ENCODE peak calls at places on chromosomes 13 and 19, in eight cellular contexts. One of them, this sample, is unnamed.

GRCh38 chr13:30581582-30581981 is 36.1 kb upstream of the USPL1 start:
- DNase-seq in mucosa of descending colon: no peak
- DNase-seq in stimulated activated CD8-positive, alpha-beta memory T cell treated with anti-CD3 and anti-CD28 coated beads, Interleukin-4, amount 100 ng/mL, for 4 hours: no peak
- DNase-seq in WTC11: no peak
- DNase-seq in fibroblast of mammary gland: peak
- DNase-seq in HEK293T: no peak
- DNase-seq in tibial nerve: no peak
- DNase-seq in activated T-helper 1 cell treated with anti-CD3 and anti-CD28 coated beads, Interleukin-12 subunit alpha, Interleukin-12 subunit beta, Interleukin-2, Interleukin-4 antibody, amounts not matched to agents 30 ng/mL and 10 ng/mL and 1 ng/mL, durations not matched to agents 14 hours and 24 hours and 36 hours: no peak
- DNase-seq in this sample: no peak

GRCh38 chr19:52398091-52398461 is 427 bp downstream of the ZNF528 start:
- DNase-seq in stimulated activated CD8-positive, alpha-beta memory T cell treated with anti-CD3 and anti-CD28 coated beads, Interleukin-4, amount 100 ng/mL, for 4 hours: no peak
- DNase-seq in HEK293T: no peak
- DNase-seq in mucosa of descending colon: peak
- DNase-seq in fibroblast of mammary gland: peak
- DNase-seq in activated T-helper 1 cell treated with anti-CD3 and anti-CD28 coated beads, Interleukin-12 subunit alpha, Interleukin-12 subunit beta, Interleukin-2, Interleukin-4 antibody, amounts not matched to agents 30 ng/mL and 10 ng/mL and 1 ng/mL, durations not matched to agents 14 hours and 24 hours and 36 hours: peak
- DNase-seq in tibial nerve: no peak
- DNase-seq in WTC11: peak
- DNase-seq in this sample: no peak

GRCh38 chr13:111006508-111007031 is 91.7 kb upstream of the ANKRD10 start:
- DNase-seq in WTC11: no peak
- DNase-seq in mucosa of descending colon: peak
- DNase-seq in stimulated activated CD8-positive, alpha-beta memory T cell treated with anti-CD3 and anti-CD28 coated beads, Interleukin-4, amount 100 ng/mL, for 4 hours: no peak
- DNase-seq in tibial nerve: peak
- DNase-seq in HEK293T: peak
- DNase-seq in activated T-helper 1 cell treated with anti-CD3 and anti-CD28 coated beads, Interleukin-12 subunit alpha, Interleukin-12 subunit beta, Interleukin-2, Interleukin-4 antibody, amounts not matched to agents 30 ng/mL and 10 ng/mL and 1 ng/mL, durations not matched to agents 14 hours and 24 hours and 36 hours: no peak
- DNase-seq in fibroblast of mammary gland: peak
- DNase-seq in this sample: no peak

GRCh38 chr13:26498524-26499208 is 58.8 kb upstream of the WASF3 start:
- DNase-seq in activated T-helper 1 cell treated with anti-CD3 and anti-CD28 coated beads, Interleukin-12 subunit alpha, Interleukin-12 subunit beta, Interleukin-2, Interleukin-4 antibody, amounts not matched to agents 30 ng/mL and 10 ng/mL and 1 ng/mL, durations not matched to agents 14 hours and 24 hours and 36 hours: no peak
- DNase-seq in WTC11: no peak
- DNase-seq in tibial nerve: no peak
- DNase-seq in HEK293T: no peak
- DNase-seq in mucosa of descending colon: no peak
- DNase-seq in stimulated activated CD8-positive, alpha-beta memory T cell treated with anti-CD3 and anti-CD28 coated beads, Interleukin-4, amount 100 ng/mL, for 4 hours: no peak
- DNase-seq in fibroblast of mammary gland: peak
- DNase-seq in this sample: no peak

GRCh38 chr13:20525144-20525600 is 485 bp downstream of the CRYL1 start:
- DNase-seq in fibroblast of mammary gland: peak
- DNase-seq in WTC11: peak
- DNase-seq in HEK293T: peak
- DNase-seq in stimulated activated CD8-positive, alpha-beta memory T cell treated with anti-CD3 and anti-CD28 coated beads, Interleukin-4, amount 100 ng/mL, for 4 hours: no peak
- DNase-seq in activated T-helper 1 cell treated with anti-CD3 and anti-CD28 coated beads, Interleukin-12 subunit alpha, Interleukin-12 subunit beta, Interleukin-2, Interleukin-4 antibody, amounts not matched to agents 30 ng/mL and 10 ng/mL and 1 ng/mL, durations not matched to agents 14 hours and 24 hours and 36 hours: peak
- DNase-seq in tibial nerve: peak
- DNase-seq in mucosa of descending colon: peak
- DNase-seq in this sample: no peak

GRCh38 chr13:72204291-72204690 is 337.3 kb upstream of the DACH1 start:
- DNase-seq in activated T-helper 1 cell treated with anti-CD3 and anti-CD28 coated beads, Interleukin-12 subunit alpha, Interleukin-12 subunit beta, Interleukin-2, Interleukin-4 antibody, amounts not matched to agents 30 ng/mL and 10 ng/mL and 1 ng/mL, durations not matched to agents 14 hours and 24 hours and 36 hours: no peak
- DNase-seq in HEK293T: no peak
- DNase-seq in mucosa of descending colon: no peak
- DNase-seq in WTC11: no peak
- DNase-seq in fibroblast of mammary gland: peak
- DNase-seq in tibial nerve: no peak
- DNase-seq in stimulated activated CD8-positive, alpha-beta memory T cell treated with anti-CD3 and anti-CD28 coated beads, Interleukin-4, amount 100 ng/mL, for 4 hours: no peak
- DNase-seq in this sample: no peak

GRCh38 chr13:42969558-42970172 is 22.4 kb downstream of the EPSTI1 start:
- DNase-seq in WTC11: peak
- DNase-seq in fibroblast of mammary gland: peak
- DNase-seq in tibial nerve: peak
- DNase-seq in mucosa of descending colon: peak
- DNase-seq in HEK293T: peak
- DNase-seq in activated T-helper 1 cell treated with anti-CD3 and anti-CD28 coated beads, Interleukin-12 subunit alpha, Interleukin-12 subunit beta, Interleukin-2, Interleukin-4 antibody, amounts not matched to agents 30 ng/mL and 10 ng/mL and 1 ng/mL, durations not matched to agents 14 hours and 24 hours and 36 hours: peak
- DNase-seq in stimulated activated CD8-positive, alpha-beta memory T cell treated with anti-CD3 and anti-CD28 coated beads, Interleukin-4, amount 100 ng/mL, for 4 hours: peak
- DNase-seq in this sample: no peak

GRCh38 chr13:33787051-33787591 is 30.8 kb upstream of the RFC3 start:
- DNase-seq in WTC11: no peak
- DNase-seq in activated T-helper 1 cell treated with anti-CD3 and anti-CD28 coated beads, Interleukin-12 subunit alpha, Interleukin-12 subunit beta, Interleukin-2, Interleukin-4 antibody, amounts not matched to agents 30 ng/mL and 10 ng/mL and 1 ng/mL, durations not matched to agents 14 hours and 24 hours and 36 hours: no peak
- DNase-seq in stimulated activated CD8-positive, alpha-beta memory T cell treated with anti-CD3 and anti-CD28 coated beads, Interleukin-4, amount 100 ng/mL, for 4 hours: no peak
- DNase-seq in mucosa of descending colon: no peak
- DNase-seq in fibroblast of mammary gland: peak
- DNase-seq in HEK293T: no peak
- DNase-seq in tibial nerve: no peak
- DNase-seq in this sample: no peak

GRCh38 chr19:1250374-1251232 is 2.2 kb downstream of the MIDN start:
- DNase-seq in HEK293T: peak
- DNase-seq in stimulated activated CD8-positive, alpha-beta memory T cell treated with anti-CD3 and anti-CD28 coated beads, Interleukin-4, amount 100 ng/mL, for 4 hours: no peak
- DNase-seq in WTC11: peak
- DNase-seq in activated T-helper 1 cell treated with anti-CD3 and anti-CD28 coated beads, Interleukin-12 subunit alpha, Interleukin-12 subunit beta, Interleukin-2, Interleukin-4 antibody, amounts not matched to agents 30 ng/mL and 10 ng/mL and 1 ng/mL, durations not matched to agents 14 hours and 24 hours and 36 hours: no peak
- DNase-seq in mucosa of descending colon: peak
- DNase-seq in tibial nerve: no peak
- DNase-seq in fibroblast of mammary gland: no peak
- DNase-seq in this sample: no peak

This sample was measured in NCI-H524 treated with DMSO at 0.1 percent for 48 hours.